ENCODE peak calls at places on chromosomes 7 and 10, in eight cellular contexts. Z is GM23248; Q is cardiac muscle cell; U is CD8-positive, alpha-beta T cell; O is aorta; W is tibial nerve; C is Karpas-422; L is neuronal stem cell. R is an unnamed sample. For H3K36me3, the result is how much of the 10 kb centered on the place peaks cover.

GRCh38 chr7:27165655-27166474 is 528 bp upstream of the HOXA9 start:
- DNase-seq in Z (peak), O (peak), W (no peak), L (no peak), Q (no peak), U (no peak), C (no peak), R (peak)

GRCh38 chr7:105760549-105761447 is 115.6 kb downstream of the ATXN7L1 start:
- DNase-seq in Z (peak), Q (peak), C (no peak), L (no peak), O (no peak), U (peak), W (no peak), R (peak)

GRCh38 chr10:110507303-110507702 is 9.6 kb downstream of the DUSP5 start:
- DNase-seq in O (no peak), C (no peak), Q (no peak), U (no peak), W (no peak), L (no peak), Z (no peak), R (no peak)

GRCh38 chr7:35970458-35970857 is 169.6 kb downstream of the SEPTIN7 start:
- DNase-seq in Q (no peak), L (no peak), Z (no peak), U (no peak), W (no peak), O (no peak), C (no peak), R (no peak)

GRCh38 chr10:71333154-71333887 is 14.3 kb downstream of the SLC29A3 start:
- DNase-seq in Q (no peak), C (no peak), W (no peak), L (no peak), O (no peak), Z (no peak), U (peak), R (no peak)

GRCh38 chr10:29131952-29132820 is 156.7 kb upstream of the LYZL1 start:
- DNase-seq in Q (peak), C (no peak), O (no peak), Z (peak), U (no peak), W (no peak), L (no peak), R (no peak)

GRCh38 chr10:55358539-55358938 is 557.5 kb upstream of the PCDH15 start:
- DNase-seq in Z (peak), W (no peak), Q (no peak), U (no peak), C (no peak), L (no peak), O (no peak), R (no peak)

GRCh38 chr10:43689955-43690771 is 41.5 kb upstream of the ZNF32 start:
- DNase-seq in Q (peak), U (peak), W (peak), O (peak), C (peak), L (peak), Z (peak), R (peak)

GRCh38 chr7:87926581-87927461 is 7.2 kb upstream of the ADAM22 start:
- DNase-seq in Q (peak), U (no peak), C (peak), O (no peak), L (no peak), W (no peak), Z (no peak), R (no peak)

GRCh38 chr10:131081386-131081785 is 230.1 kb downstream of the TCERG1L start:
- DNase-seq in L (no peak), O (no peak), C (peak), U (no peak), W (no peak), Z (no peak), Q (no peak), R (peak)

GRCh38 chr10:106913294-106913693 is 251.2 kb downstream of the SORCS1 start:
- DNase-seq in Z (no peak), W (no peak), Q (no peak), O (no peak), C (no peak), U (no peak), L (no peak), R (no peak)
- H3K4me3 ChIP-seq in Z (no peak), W (no peak), Q (no peak), O (no peak), C (no peak), U (no peak), L (no peak), R (no peak)

GRCh38 chr7:158166386-158167340 is 421.0 kb downstream of the PTPRN2 start:
- DNase-seq in W (no peak), O (no peak), Z (no peak), Q (no peak), U (no peak), C (no peak), L (no peak), R (no peak)
- H3K27ac ChIP-seq in W (no peak), O (no peak), Z (no peak), Q (no peak), U (no peak), C (no peak), L (no peak), R (no peak)

DNA sequence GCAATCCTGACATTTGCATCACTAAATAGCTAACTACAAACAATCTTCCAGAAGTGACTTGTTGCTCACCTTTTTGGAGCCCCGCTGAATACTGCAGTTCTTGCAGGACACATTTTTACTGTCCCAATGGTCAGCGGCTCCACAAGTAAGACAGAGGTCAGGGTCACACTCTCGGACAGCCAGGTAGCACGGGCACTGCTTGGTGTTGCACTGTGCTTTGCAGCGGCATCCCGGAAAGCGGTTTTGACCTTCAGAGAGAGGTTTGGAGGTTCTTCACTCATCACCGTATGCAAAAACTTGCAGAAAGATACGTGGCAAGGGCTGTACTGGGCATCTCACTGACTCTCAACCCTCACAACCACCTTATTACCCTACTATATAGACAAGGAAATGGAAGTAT is 70.2 kb downstream of the EZH2 start:
- DNase-seq in C (no peak), L (no peak), O (no peak), U (no peak), W (no peak), Z (no peak), Q (no peak), R (no peak)
- H3K36me3 ChIP-seq in C (half or more), L (half or more), O (under half), U (under half), W (under half), Z (under half), Q (under half), R (under half)

GRCh38 chr10:116766241-116767198 is 24.2 kb upstream of the HSPA12A start:
- DNase-seq in O (no peak), Z (no peak), Q (no peak), L (no peak), C (no peak), W (no peak), U (no peak), R (no peak)
- H3K4me3 ChIP-seq in O (no peak), Z (no peak), Q (no peak), L (no peak), C (no peak), W (no peak), U (no peak), R (no peak)

GRCh38 chr7:698515-699259 is 27.8 kb upstream of the DNAAF5 start:
- DNase-seq in W (no peak), Q (no peak), O (peak), Z (no peak), C (no peak), U (no peak), L (no peak), R (no peak)
- H3K27ac ChIP-seq in W (no peak), Q (no peak), O (no peak), Z (no peak), C (no peak), U (no peak), L (no peak), R (no peak)